ENCODE peak calls at places on chromosomes 3 and 15, in six cellular contexts. One of them, this sample, is unnamed. For H3K4me1, the result is how much of the 10 kb centered on the place peaks cover.

GRCh38 chr3:122392868-122393844 is 9.2 kb downstream of the FAM162A start:
- DNase-seq in OCI-LY7: peak
- DNase-seq in lower lobe of right lung: no peak
- DNase-seq in transverse colon: no peak
- DNase-seq in heart left ventricle: no peak
- DNase-seq in cardiac muscle cell: peak
- DNase-seq in this sample: peak

GRCh38 chr3:15646924-15647511 is 45.5 kb downstream of the BTD start:
- DNase-seq in OCI-LY7: no peak
- DNase-seq in lower lobe of right lung: no peak
- DNase-seq in cardiac muscle cell: peak
- DNase-seq in heart left ventricle: peak
- DNase-seq in transverse colon: no peak
- DNase-seq in this sample: no peak

GRCh38 chr15:40844543-40844981 is 714 bp downstream of the SPINT1 start:
- DNase-seq in cardiac muscle cell: no peak
- DNase-seq in lower lobe of right lung: peak
- DNase-seq in OCI-LY7: no peak
- DNase-seq in heart left ventricle: peak
- DNase-seq in transverse colon: peak
- DNase-seq in this sample: peak

GRCh38 chr3:169812844-169813677 is at the start of the genes LRRC34 and LRRIQ4:
- DNase-seq in heart left ventricle: peak
- DNase-seq in OCI-LY7: peak
- DNase-seq in transverse colon: peak
- DNase-seq in cardiac muscle cell: peak
- DNase-seq in lower lobe of right lung: peak
- DNase-seq in this sample: peak

GRCh38 chr3:143979041-143979440 is 7.4 kb downstream of the DIPK2A start:
- DNase-seq in lower lobe of right lung: no peak
- DNase-seq in heart left ventricle: no peak
- DNase-seq in cardiac muscle cell: no peak
- DNase-seq in transverse colon: no peak
- DNase-seq in OCI-LY7: no peak
- DNase-seq in this sample: no peak

GRCh38 chr3:134623615-134624245 is 27.1 kb downstream of the KY start:
- DNase-seq in transverse colon: no peak
- DNase-seq in OCI-LY7: no peak
- DNase-seq in cardiac muscle cell: no peak
- DNase-seq in lower lobe of right lung: no peak
- DNase-seq in heart left ventricle: no peak
- DNase-seq in this sample: no peak

GRCh38 chr15:67105065-67105951 is 39.9 kb downstream of the SMAD3 start:
- DNase-seq in cardiac muscle cell: peak
- DNase-seq in lower lobe of right lung: no peak
- DNase-seq in heart left ventricle: no peak
- DNase-seq in OCI-LY7: no peak
- DNase-seq in transverse colon: peak
- DNase-seq in this sample: peak

GRCh38 chr15:48671381-48672022 is 26.0 kb upstream of the FBN1 start:
- DNase-seq in heart left ventricle: peak
- DNase-seq in transverse colon: no peak
- DNase-seq in cardiac muscle cell: peak
- DNase-seq in lower lobe of right lung: no peak
- DNase-seq in OCI-LY7: no peak
- DNase-seq in this sample: no peak

GRCh38 chr15:70491641-70492040 is 271.7 kb downstream of the UACA start:
- DNase-seq in transverse colon: no peak
- DNase-seq in heart left ventricle: no peak
- DNase-seq in OCI-LY7: no peak
- DNase-seq in lower lobe of right lung: no peak
- DNase-seq in cardiac muscle cell: no peak
- DNase-seq in this sample: no peak

GRCh38 chr15:57158589-57158988 is 217.7 kb upstream of the CGNL1 start:
- DNase-seq in cardiac muscle cell: peak
- DNase-seq in lower lobe of right lung: no peak
- DNase-seq in transverse colon: no peak
- DNase-seq in OCI-LY7: no peak
- DNase-seq in heart left ventricle: peak
- DNase-seq in this sample: no peak

GRCh38 chr3:9887478-9887877 is 2.9 kb upstream of the JAGN1 start:
- DNase-seq in transverse colon: no peak
- DNase-seq in lower lobe of right lung: no peak
- DNase-seq in heart left ventricle: no peak
- DNase-seq in cardiac muscle cell: no peak
- DNase-seq in OCI-LY7: no peak
- DNase-seq in this sample: no peak

GRCh38 chr15:69903476-69904295 is 194.0 kb downstream of the TLE3 start:
- DNase-seq in lower lobe of right lung: no peak
- DNase-seq in heart left ventricle: no peak
- DNase-seq in transverse colon: no peak
- DNase-seq in OCI-LY7: no peak
- DNase-seq in cardiac muscle cell: peak
- DNase-seq in this sample: no peak

GRCh38 chr3:147881933-147882332 is 472.8 kb downstream of the ZIC1 start:
- DNase-seq in OCI-LY7: no peak
- DNase-seq in heart left ventricle: no peak
- DNase-seq in transverse colon: no peak
- DNase-seq in cardiac muscle cell: no peak
- DNase-seq in lower lobe of right lung: no peak
- DNase-seq in this sample: no peak

GRCh38 chr3:64303401-64303800 is 78.1 kb upstream of the PRICKLE2 start:
- DNase-seq in heart left ventricle: no peak
- DNase-seq in cardiac muscle cell: peak
- DNase-seq in OCI-LY7: no peak
- DNase-seq in transverse colon: no peak
- DNase-seq in lower lobe of right lung: no peak
- DNase-seq in this sample: no peak

GRCh38 chr3:127385540-127385870 is 97.7 kb upstream of the PRR20G start:
- DNase-seq in heart left ventricle: no peak
- DNase-seq in cardiac muscle cell: no peak
- DNase-seq in lower lobe of right lung: no peak
- DNase-seq in OCI-LY7: no peak
- DNase-seq in transverse colon: no peak
- DNase-seq in this sample: no peak

GRCh38 chr15:29364429-29365078 is 94.9 kb upstream of the NSMCE3 start:
- DNase-seq in transverse colon: no peak
- DNase-seq in OCI-LY7: no peak
- DNase-seq in lower lobe of right lung: no peak
- DNase-seq in heart left ventricle: no peak
- DNase-seq in cardiac muscle cell: peak
- DNase-seq in this sample: no peak

DNA sequence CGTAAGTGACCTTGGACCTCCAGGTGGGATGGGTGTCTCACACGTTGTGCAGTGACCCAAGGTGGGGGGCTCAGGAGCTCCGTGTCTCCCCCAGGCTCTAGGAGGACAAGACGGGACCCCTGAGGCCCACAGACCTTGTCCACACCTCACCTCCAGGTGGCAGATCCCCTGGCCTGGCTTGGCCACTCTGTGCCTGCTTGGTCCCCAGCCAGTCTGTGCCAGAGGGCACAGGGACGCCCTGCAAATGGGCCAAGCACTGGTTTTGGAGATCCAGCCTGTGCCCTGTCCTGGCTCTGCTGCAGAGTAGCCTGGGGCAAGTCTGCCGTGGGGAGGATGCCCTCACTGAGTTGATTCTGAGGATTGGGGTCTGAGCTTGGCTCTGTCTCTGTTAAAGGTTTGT is 14.0 kb downstream of the SLC6A6 start:
- DNase-seq in cardiac muscle cell: no peak
- DNase-seq in transverse colon: no peak
- DNase-seq in OCI-LY7: no peak
- DNase-seq in lower lobe of right lung: no peak
- DNase-seq in heart left ventricle: no peak
- DNase-seq in this sample: no peak
- H3K4me1 ChIP-seq in cardiac muscle cell: under half
- H3K4me1 ChIP-seq in transverse colon: under half
- H3K4me1 ChIP-seq in OCI-LY7: under half
- H3K4me1 ChIP-seq in lower lobe of right lung: half or more
- H3K4me1 ChIP-seq in heart left ventricle: under half
- H3K4me1 ChIP-seq in this sample: under half

DNA sequence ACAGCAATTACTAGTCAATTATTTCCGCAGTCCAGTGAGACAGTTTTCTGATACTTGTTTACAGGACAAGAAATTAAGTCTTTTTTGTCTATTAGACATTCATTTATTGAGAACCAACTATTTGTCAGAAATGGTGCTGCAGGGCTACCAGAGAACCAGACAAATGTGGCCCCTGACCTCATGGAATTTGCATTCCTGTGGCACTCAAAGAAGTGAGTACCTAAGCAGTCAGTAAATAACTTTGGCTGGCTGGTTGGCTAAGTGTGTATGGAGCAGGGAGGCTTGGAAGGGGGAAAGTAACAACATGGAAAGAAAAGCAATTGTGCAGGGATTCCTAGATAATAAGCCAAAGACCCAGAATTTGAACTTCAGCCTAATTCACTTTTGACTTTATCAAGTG is 837.0 kb upstream of the CFAP20DC start:
- DNase-seq in transverse colon: no peak
- DNase-seq in OCI-LY7: no peak
- DNase-seq in lower lobe of right lung: no peak
- DNase-seq in cardiac muscle cell: no peak
- DNase-seq in heart left ventricle: no peak
- DNase-seq in this sample: no peak
- H3K27ac ChIP-seq in transverse colon: no peak
- H3K27ac ChIP-seq in OCI-LY7: no peak
- H3K27ac ChIP-seq in lower lobe of right lung: no peak
- H3K27ac ChIP-seq in cardiac muscle cell: no peak
- H3K27ac ChIP-seq in heart left ventricle: no peak
- H3K27ac ChIP-seq in this sample: no peak

DNA sequence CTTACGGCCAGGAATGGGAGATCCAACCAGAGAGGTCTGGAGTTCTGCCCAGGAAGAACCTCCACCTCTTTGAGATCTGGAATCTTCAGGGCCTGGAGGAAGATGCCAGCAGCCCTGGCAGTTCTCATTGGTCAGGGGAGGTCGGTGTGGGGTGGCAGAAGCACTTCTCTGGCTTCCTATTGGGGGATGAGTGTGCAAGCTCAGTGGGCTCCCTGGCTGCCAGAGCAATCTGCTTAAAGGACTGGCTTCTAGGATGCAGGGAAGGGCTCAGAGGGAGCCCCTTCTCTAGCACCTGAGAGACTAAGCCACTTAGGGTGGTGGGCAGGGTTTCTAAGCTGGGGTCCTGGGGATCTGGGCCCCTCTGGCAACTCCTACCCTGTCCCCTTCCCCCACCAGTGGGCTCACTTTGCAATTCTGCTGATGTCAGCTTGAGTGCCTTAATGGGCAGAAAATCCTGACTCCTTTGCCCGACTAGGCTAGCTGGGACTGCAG is 24.4 kb downstream of the SNX33 start:
- DNase-seq in transverse colon: no peak
- DNase-seq in lower lobe of right lung: no peak
- DNase-seq in heart left ventricle: no peak
- DNase-seq in cardiac muscle cell: peak
- DNase-seq in OCI-LY7: no peak
- DNase-seq in this sample: no peak
- H3K4me1 ChIP-seq in transverse colon: under half
- H3K4me1 ChIP-seq in lower lobe of right lung: under half
- H3K4me1 ChIP-seq in heart left ventricle: under half
- H3K4me1 ChIP-seq in cardiac muscle cell: under half
- H3K4me1 ChIP-seq in OCI-LY7: under half
- H3K4me1 ChIP-seq in this sample: under half

DNA sequence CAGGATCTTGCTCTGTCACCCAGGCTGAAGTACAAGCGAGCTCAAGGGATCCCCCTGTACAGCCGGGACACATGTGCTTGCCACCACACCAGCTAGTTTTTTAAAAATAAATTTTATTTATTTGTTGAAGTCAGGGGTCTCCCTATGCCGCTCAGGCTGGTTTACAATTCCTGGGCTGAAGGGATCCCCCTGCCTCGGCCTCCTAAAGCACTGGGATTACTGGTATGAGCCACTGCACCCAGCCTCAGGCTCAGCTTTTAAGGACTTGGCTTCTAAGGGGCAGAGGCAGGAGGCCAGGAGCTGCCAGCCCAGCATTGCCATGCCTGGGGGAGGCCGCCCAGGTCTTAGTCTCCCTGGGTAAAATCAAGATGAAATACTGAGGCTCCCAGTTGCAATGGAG is 37.3 kb downstream of the HCN4 start:
- DNase-seq in cardiac muscle cell: no peak
- DNase-seq in lower lobe of right lung: peak
- DNase-seq in OCI-LY7: no peak
- DNase-seq in heart left ventricle: no peak
- DNase-seq in transverse colon: no peak
- DNase-seq in this sample: no peak
- H3K27ac ChIP-seq in cardiac muscle cell: peak
- H3K27ac ChIP-seq in lower lobe of right lung: no peak
- H3K27ac ChIP-seq in OCI-LY7: no peak
- H3K27ac ChIP-seq in heart left ventricle: no peak
- H3K27ac ChIP-seq in transverse colon: no peak
- H3K27ac ChIP-seq in this sample: no peak

GRCh38 chr3:139940622-139941021 is 5.6 kb downstream of the CLSTN2 start:
- DNase-seq in cardiac muscle cell: no peak
- DNase-seq in OCI-LY7: no peak
- DNase-seq in transverse colon: no peak
- DNase-seq in heart left ventricle: no peak
- DNase-seq in lower lobe of right lung: no peak
- DNase-seq in this sample: peak

GRCh38 chr3:139944256-139944910 is 9.4 kb downstream of the CLSTN2 start:
- DNase-seq in OCI-LY7: no peak
- DNase-seq in heart left ventricle: no peak
- DNase-seq in cardiac muscle cell: no peak
- DNase-seq in lower lobe of right lung: no peak
- DNase-seq in transverse colon: no peak
- DNase-seq in this sample: no peak

GRCh38 chr3:139939681-139940190 is 4.8 kb downstream of the CLSTN2 start:
- DNase-seq in OCI-LY7: no peak
- DNase-seq in lower lobe of right lung: no peak
- DNase-seq in heart left ventricle: no peak
- DNase-seq in transverse colon: no peak
- DNase-seq in cardiac muscle cell: no peak
- DNase-seq in this sample: no peak

GRCh38 chr3:139937674-139938279 is 2.8 kb downstream of the CLSTN2 start:
- DNase-seq in heart left ventricle: peak
- DNase-seq in cardiac muscle cell: peak
- DNase-seq in lower lobe of right lung: no peak
- DNase-seq in OCI-LY7: peak
- DNase-seq in transverse colon: no peak
- DNase-seq in this sample: peak

DNA sequence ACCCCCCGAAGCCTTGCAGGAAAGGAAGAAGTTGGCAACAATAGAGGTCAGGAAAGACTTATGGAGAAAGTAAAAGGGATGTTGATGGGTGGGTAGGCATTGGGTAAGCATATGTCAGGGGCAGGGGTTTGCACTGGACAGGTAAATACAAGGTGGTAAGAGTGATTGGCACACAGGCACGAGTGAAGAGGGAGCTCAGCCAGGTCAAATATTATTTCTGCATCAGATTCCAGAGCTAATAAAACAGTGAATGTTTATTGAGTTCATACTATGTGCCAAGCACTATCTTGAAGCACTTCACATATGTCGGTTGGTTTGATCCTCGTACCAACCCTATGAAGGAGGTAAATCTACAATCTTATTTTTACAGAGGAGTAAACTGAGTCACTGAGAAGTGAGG is 6.6 kb downstream of the CLSTN2 start:
- DNase-seq in cardiac muscle cell: no peak
- DNase-seq in OCI-LY7: no peak
- DNase-seq in transverse colon: no peak
- DNase-seq in heart left ventricle: no peak
- DNase-seq in lower lobe of right lung: no peak
- DNase-seq in this sample: no peak
- H3K4me1 ChIP-seq in cardiac muscle cell: under half
- H3K4me1 ChIP-seq in OCI-LY7: under half
- H3K4me1 ChIP-seq in transverse colon: under half
- H3K4me1 ChIP-seq in heart left ventricle: under half
- H3K4me1 ChIP-seq in lower lobe of right lung: under half
- H3K4me1 ChIP-seq in this sample: under half

This sample was measured in small intestine.